ENCODE peak calls at places on chromosomes 4 and X, in five cellular contexts. D is stimulated activated CD4-positive, alpha-beta T cell treated with anti-CD3 and anti-CD28 coated beads, Interleukin-4, amount 100 ng/mL, for 24 hours; K is left colon; C is myocyte; H is lower leg skin. I is an unnamed sample.

GRCh38 chr4:8289956-8290700 is 20.6 kb downstream of the HTRA3 start:
- DNase-seq in C (no peak), D (no peak), K (no peak), H (no peak), I (no peak)

GRCh38 chr4:97144199-97144598 is 999.1 kb downstream of the STPG2 start:
- DNase-seq in D (no peak), H (no peak), C (no peak), K (no peak), I (no peak)

GRCh38 chrX:1592128-1592862 is 891 bp downstream of the AKAP17A start:
- DNase-seq in D (no peak), H (no peak), C (no peak), K (no peak), I (peak)

GRCh38 chr4:105088110-105088879 is 58.4 kb upstream of the TET2 start:
- DNase-seq in H (peak), D (no peak), C (peak), K (peak), I (no peak)

GRCh38 chr4:152795891-152796290 is 16.1 kb downstream of the ARFIP1 start:
- DNase-seq in K (no peak), C (no peak), D (no peak), H (no peak), I (no peak)

GRCh38 chr4:165077034-165077578 is 23.4 kb downstream of the TRIM75 start:
- DNase-seq in D (no peak), H (no peak), K (peak), C (no peak), I (no peak)

GRCh38 chrX:24899391-24899790 is 116.4 kb downstream of the ARX start:
- DNase-seq in H (no peak), K (no peak), D (no peak), C (peak), I (no peak)

GRCh38 chr4:42655921-42656735 is 777 bp downstream of the ATP8A1 start:
- DNase-seq in K (peak), H (peak), C (no peak), D (peak), I (peak)

GRCh38 chr4:154958121-154958520 is 177.0 kb downstream of the RBM46 start:
- DNase-seq in C (no peak), D (no peak), K (no peak), H (no peak), I (no peak)

GRCh38 chrX:95762716-95763115 is 921.9 kb upstream of the DIAPH2 start:
- DNase-seq in H (no peak), C (no peak), K (no peak), D (no peak), I (no peak)

GRCh38 chr4:3331511-3332394 is 38.9 kb downstream of the RGS12 start:
- DNase-seq in H (no peak), C (no peak), K (no peak), D (no peak), I (peak)

GRCh38 chrX:121356139-121356849 is 308.9 kb downstream of the GLUD2 start:
- DNase-seq in C (no peak), H (no peak), D (no peak), K (no peak), I (no peak)

GRCh38 chr4:83387922-83388676 is 53.5 kb upstream of the HPSE start:
- DNase-seq in H (no peak), D (peak), K (no peak), C (no peak), I (no peak)

GRCh38 chr4:88225216-88226107 is 58.9 kb downstream of the PPM1K start:
- DNase-seq in C (no peak), D (no peak), H (no peak), K (no peak), I (no peak)

I was measured in right lobe of liver.